ENCODE peak calls at places on chromosome 13, in six cellular contexts. One of them, this sample, is unnamed.

GRCh38 chr13:75480691-75481175 is 1.2 kb downstream of the TBC1D4 start:
- DNase-seq in HCT116: peak
- DNase-seq in HepG2: peak
- DNase-seq in H1: peak
- DNase-seq in K562: peak
- DNase-seq in GM12878: no peak
- DNase-seq in this sample: no peak

GRCh38 chr13:107847406-107847805 is 367.9 kb downstream of the LIG4 start:
- DNase-seq in HCT116: no peak
- DNase-seq in HepG2: no peak
- DNase-seq in H1: no peak
- DNase-seq in K562: no peak
- DNase-seq in GM12878: no peak
- DNase-seq in this sample: no peak

GRCh38 chr13:85755123-85755522 is 44.1 kb downstream of the SLITRK6 start:
- DNase-seq in HCT116: no peak
- DNase-seq in HepG2: no peak
- DNase-seq in H1: no peak
- DNase-seq in K562: no peak
- DNase-seq in GM12878: no peak
- DNase-seq in this sample: no peak

GRCh38 chr13:80923907-80924306 is 583.0 kb upstream of the SPRY2 start:
- DNase-seq in HCT116: no peak
- DNase-seq in HepG2: no peak
- DNase-seq in H1: no peak
- DNase-seq in K562: no peak
- DNase-seq in GM12878: no peak
- DNase-seq in this sample: no peak

GRCh38 chr13:98571955-98572662 is 4.8 kb downstream of the STK24 start:
- DNase-seq in HCT116: no peak
- DNase-seq in HepG2: peak
- DNase-seq in H1: no peak
- DNase-seq in K562: peak
- DNase-seq in GM12878: no peak
- DNase-seq in this sample: no peak

GRCh38 chr13:85503797-85504196 is 295.4 kb downstream of the SLITRK6 start:
- DNase-seq in HCT116: no peak
- DNase-seq in HepG2: no peak
- DNase-seq in H1: no peak
- DNase-seq in K562: no peak
- DNase-seq in GM12878: no peak
- DNase-seq in this sample: no peak

GRCh38 chr13:110261166-110262081 is 45.5 kb downstream of the COL4A1 start:
- DNase-seq in HCT116: no peak
- DNase-seq in HepG2: no peak
- DNase-seq in H1: peak
- DNase-seq in K562: no peak
- DNase-seq in GM12878: no peak
- DNase-seq in this sample: peak

GRCh38 chr13:94464771-94465170 is 14.7 kb downstream of the DCT start:
- DNase-seq in HCT116: no peak
- DNase-seq in HepG2: no peak
- DNase-seq in H1: no peak
- DNase-seq in K562: peak
- DNase-seq in GM12878: no peak
- DNase-seq in this sample: no peak

GRCh38 chr13:73173160-73173905 is 114.5 kb downstream of the KLF5 start:
- DNase-seq in HCT116: no peak
- DNase-seq in HepG2: no peak
- DNase-seq in H1: no peak
- DNase-seq in K562: no peak
- DNase-seq in GM12878: no peak
- DNase-seq in this sample: no peak

GRCh38 chr13:95509521-95510315 is 42.8 kb upstream of the CLDN10 start:
- DNase-seq in HCT116: no peak
- DNase-seq in HepG2: no peak
- DNase-seq in H1: no peak
- DNase-seq in K562: no peak
- DNase-seq in GM12878: no peak
- DNase-seq in this sample: no peak

GRCh38 chr13:98390086-98390697 is 186.7 kb downstream of the STK24 start:
- DNase-seq in HCT116: no peak
- DNase-seq in HepG2: no peak
- DNase-seq in H1: no peak
- DNase-seq in K562: no peak
- DNase-seq in GM12878: no peak
- DNase-seq in this sample: no peak

GRCh38 chr13:57633141-57633949 is 1.8 kb downstream of the PCDH17 start:
- DNase-seq in HCT116: no peak
- DNase-seq in HepG2: no peak
- DNase-seq in H1: peak
- DNase-seq in K562: no peak
- DNase-seq in GM12878: no peak
- DNase-seq in this sample: no peak

GRCh38 chr13:109381546-109382180 is 404.7 kb downstream of the IRS2 start:
- DNase-seq in HCT116: no peak
- DNase-seq in HepG2: no peak
- DNase-seq in H1: no peak
- DNase-seq in K562: no peak
- DNase-seq in GM12878: no peak
- DNase-seq in this sample: no peak

DNA sequence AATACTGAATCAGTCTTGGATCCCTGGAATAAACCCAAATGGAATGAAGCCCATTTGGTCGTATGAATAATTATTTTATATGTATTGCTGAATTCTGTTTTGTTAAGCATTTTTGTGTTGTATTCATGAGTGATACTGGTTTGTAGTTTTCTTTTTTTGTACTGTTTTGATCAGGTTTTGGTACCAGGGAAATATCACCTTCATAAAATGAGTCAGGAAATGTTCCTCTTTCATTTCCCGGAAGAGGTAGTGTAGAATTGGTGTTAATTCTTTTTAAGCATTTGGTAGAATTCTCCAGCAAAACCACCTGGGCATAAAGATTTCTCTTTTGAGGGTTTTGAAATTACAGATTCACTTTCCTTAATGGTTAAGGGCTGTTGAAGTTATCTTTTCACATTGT is 13.3 kb downstream of the SPATA13 start:
- DNase-seq in HCT116: no peak
- DNase-seq in HepG2: no peak
- DNase-seq in H1: no peak
- DNase-seq in K562: no peak
- DNase-seq in GM12878: no peak
- DNase-seq in this sample: no peak
- TF ChIP-seq ZNF274 in HCT116: no peak
- TF ChIP-seq ZNF274 in HepG2: no peak
- TF ChIP-seq ZNF274 in H1: no peak
- TF ChIP-seq ZNF274 in K562: no peak
- TF ChIP-seq ZNF274 in GM12878: no peak
- TF ChIP-seq ZNF274 in this sample: no peak

DNA sequence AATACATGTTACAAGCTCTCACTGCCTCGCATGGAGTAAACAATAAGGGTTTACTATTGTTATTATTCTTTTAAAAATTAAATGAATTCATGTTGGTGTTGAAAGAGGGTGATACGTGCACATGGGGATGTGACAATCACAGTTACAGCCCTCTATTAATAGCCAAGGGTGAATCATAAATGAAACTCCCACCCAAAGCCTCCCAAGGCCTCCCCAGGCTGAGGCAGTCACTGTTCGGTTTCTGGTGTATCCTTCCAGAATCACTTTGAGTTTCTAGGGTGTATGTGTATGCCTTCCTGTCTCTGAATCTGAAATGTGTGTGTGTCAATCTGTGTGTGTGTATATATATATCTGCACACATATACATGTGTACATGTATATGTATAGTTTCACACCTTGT is 73.4 kb downstream of the AKAP11 start:
- DNase-seq in HCT116: no peak
- DNase-seq in HepG2: no peak
- DNase-seq in H1: no peak
- DNase-seq in K562: no peak
- DNase-seq in GM12878: no peak
- DNase-seq in this sample: no peak
- TF ChIP-seq ZNF274 in HCT116: no peak
- TF ChIP-seq ZNF274 in HepG2: no peak
- TF ChIP-seq ZNF274 in H1: no peak
- TF ChIP-seq ZNF274 in K562: no peak
- TF ChIP-seq ZNF274 in GM12878: no peak
- TF ChIP-seq ZNF274 in this sample: no peak

GRCh38 chr13:99868767-99869166 is 102.8 kb downstream of the ZIC5 start:
- DNase-seq in HCT116: no peak
- DNase-seq in HepG2: no peak
- DNase-seq in H1: no peak
- DNase-seq in K562: no peak
- DNase-seq in GM12878: no peak
- DNase-seq in this sample: no peak
- TF ChIP-seq ZNF274 in HCT116: no peak
- TF ChIP-seq ZNF274 in HepG2: no peak
- TF ChIP-seq ZNF274 in H1: no peak
- TF ChIP-seq ZNF274 in K562: no peak
- TF ChIP-seq ZNF274 in GM12878: no peak
- TF ChIP-seq ZNF274 in this sample: no peak

DNA sequence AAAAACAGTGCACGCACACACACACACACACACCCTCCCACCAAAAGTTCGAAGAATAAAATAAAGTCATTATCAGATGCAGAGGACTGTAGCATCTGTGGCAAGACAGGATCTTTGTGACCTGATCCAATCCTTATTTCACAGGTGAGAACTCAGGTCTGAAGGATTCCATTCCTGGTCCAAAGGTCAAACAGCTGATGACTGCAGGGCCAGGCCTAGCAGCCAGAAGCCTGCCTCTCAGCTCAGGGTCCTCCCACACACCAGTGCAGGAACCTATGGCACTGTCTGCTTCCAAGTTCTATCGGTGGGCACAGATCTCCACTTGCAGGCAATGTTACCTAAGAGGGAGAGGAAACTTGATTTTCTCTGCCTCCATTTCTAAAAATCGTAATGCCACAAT is 57.5 kb downstream of the SERP2 start:
- DNase-seq in HCT116: no peak
- DNase-seq in HepG2: peak
- DNase-seq in H1: peak
- DNase-seq in K562: no peak
- DNase-seq in GM12878: no peak
- DNase-seq in this sample: no peak
- TF ChIP-seq ZNF274 in HCT116: no peak
- TF ChIP-seq ZNF274 in HepG2: no peak
- TF ChIP-seq ZNF274 in H1: no peak
- TF ChIP-seq ZNF274 in K562: no peak
- TF ChIP-seq ZNF274 in GM12878: no peak
- TF ChIP-seq ZNF274 in this sample: no peak

This sample was measured in NT2/D1.